ENCODE peak calls at places on chromosomes 7 and 10, in four cellular contexts. One of them, this sample, is unnamed.

GRCh38 chr7:103821105-103821504 is 168.4 kb downstream of the RELN start:
- DNase-seq in IMR-90: no peak
- DNase-seq in breast epithelium: no peak
- DNase-seq in heart left ventricle: no peak
- DNase-seq in this sample: no peak

GRCh38 chr7:80410081-80410480 is 101.8 kb downstream of the GNAT3 start:
- DNase-seq in breast epithelium: no peak
- DNase-seq in IMR-90: peak
- DNase-seq in heart left ventricle: no peak
- DNase-seq in this sample: no peak

GRCh38 chr10:129853236-129853946 is 110.7 kb downstream of the EBF3 start:
- DNase-seq in heart left ventricle: no peak
- DNase-seq in IMR-90: peak
- DNase-seq in breast epithelium: no peak
- DNase-seq in this sample: no peak

GRCh38 chr10:35890061-35890969 is 248.2 kb upstream of the FZD8 start:
- DNase-seq in IMR-90: peak
- DNase-seq in heart left ventricle: no peak
- DNase-seq in breast epithelium: no peak
- DNase-seq in this sample: no peak

GRCh38 chr10:42954776-42955492 is 121.9 kb upstream of the RET start:
- DNase-seq in IMR-90: no peak
- DNase-seq in breast epithelium: peak
- DNase-seq in heart left ventricle: no peak
- DNase-seq in this sample: no peak

GRCh38 chr10:118763202-118763988 is 8.6 kb upstream of the CACUL1 start:
- DNase-seq in heart left ventricle: no peak
- DNase-seq in IMR-90: no peak
- DNase-seq in breast epithelium: no peak
- DNase-seq in this sample: no peak

GRCh38 chr7:128906001-128906765 is 4.3 kb downstream of the KCP start:
- DNase-seq in breast epithelium: no peak
- DNase-seq in heart left ventricle: no peak
- DNase-seq in IMR-90: no peak
- DNase-seq in this sample: no peak

GRCh38 chr10:96960872-96961271 is 128.8 kb downstream of the LCOR start:
- DNase-seq in heart left ventricle: no peak
- DNase-seq in breast epithelium: no peak
- DNase-seq in IMR-90: peak
- DNase-seq in this sample: no peak

GRCh38 chr10:15719899-15720634 is at the start of gene ITGA8:
- DNase-seq in breast epithelium: no peak
- DNase-seq in IMR-90: no peak
- DNase-seq in heart left ventricle: peak
- DNase-seq in this sample: peak

GRCh38 chr7:32533313-32534024 is 38.2 kb downstream of the AVL9 start:
- DNase-seq in breast epithelium: no peak
- DNase-seq in heart left ventricle: no peak
- DNase-seq in IMR-90: peak
- DNase-seq in this sample: no peak

GRCh38 chr10:86357676-86358075 is 8.9 kb downstream of the GRID1 start:
- DNase-seq in heart left ventricle: no peak
- DNase-seq in IMR-90: no peak
- DNase-seq in breast epithelium: no peak
- DNase-seq in this sample: no peak

GRCh38 chr7:151141855-151142685 is 25.4 kb downstream of the GBX1 start:
- DNase-seq in breast epithelium: peak
- DNase-seq in heart left ventricle: no peak
- DNase-seq in IMR-90: no peak
- DNase-seq in this sample: peak

GRCh38 chr7:37824987-37825509 is 23.3 kb upstream of the NME8 start:
- DNase-seq in breast epithelium: no peak
- DNase-seq in IMR-90: no peak
- DNase-seq in heart left ventricle: no peak
- DNase-seq in this sample: no peak

GRCh38 chr7:159092701-159093121 is 52.0 kb downstream of the VIPR2 start:
- DNase-seq in heart left ventricle: no peak
- DNase-seq in IMR-90: no peak
- DNase-seq in breast epithelium: no peak
- DNase-seq in this sample: no peak

GRCh38 chr7:77940647-77941046 is 142.1 kb downstream of the PHTF2 start:
- DNase-seq in IMR-90: peak
- DNase-seq in heart left ventricle: no peak
- DNase-seq in breast epithelium: no peak
- DNase-seq in this sample: no peak

GRCh38 chr7:925601-926000 is 28.9 kb downstream of the ADAP1 start:
- DNase-seq in breast epithelium: no peak
- DNase-seq in IMR-90: no peak
- DNase-seq in heart left ventricle: no peak
- DNase-seq in this sample: peak

GRCh38 chr10:33376976-33377657 is 42.6 kb upstream of the NRP1 start:
- DNase-seq in breast epithelium: no peak
- DNase-seq in IMR-90: peak
- DNase-seq in heart left ventricle: no peak
- DNase-seq in this sample: no peak

GRCh38 chr7:14381306-14381705 is 391.8 kb upstream of the ETV1 start:
- DNase-seq in heart left ventricle: no peak
- DNase-seq in IMR-90: peak
- DNase-seq in breast epithelium: no peak
- DNase-seq in this sample: no peak

GRCh38 chr10:79995979-79996629 is 47.2 kb upstream of the SFTPD start:
- DNase-seq in heart left ventricle: no peak
- DNase-seq in IMR-90: no peak
- DNase-seq in breast epithelium: no peak
- DNase-seq in this sample: no peak

GRCh38 chr10:15433850-15434537 is 62.9 kb upstream of the FAM171A1 start:
- DNase-seq in breast epithelium: no peak
- DNase-seq in IMR-90: peak
- DNase-seq in heart left ventricle: peak
- DNase-seq in this sample: no peak

GRCh38 chr7:46607176-46607575 is 686.1 kb upstream of the IGFBP3 start:
- DNase-seq in IMR-90: no peak
- DNase-seq in heart left ventricle: no peak
- DNase-seq in breast epithelium: no peak
- DNase-seq in this sample: no peak

GRCh38 chr7:139827042-139827441 is 2.0 kb upstream of the TBXAS1 start:
- DNase-seq in IMR-90: no peak
- DNase-seq in heart left ventricle: no peak
- DNase-seq in breast epithelium: no peak
- DNase-seq in this sample: no peak

GRCh38 chr7:103466814-103467213 is 20.8 kb upstream of the SLC26A5 start:
- DNase-seq in breast epithelium: no peak
- DNase-seq in IMR-90: no peak
- DNase-seq in heart left ventricle: no peak
- DNase-seq in this sample: no peak

GRCh38 chr10:50440489-50440888 is 183.3 kb downstream of the SGMS1 start:
- DNase-seq in heart left ventricle: no peak
- DNase-seq in breast epithelium: no peak
- DNase-seq in IMR-90: no peak
- DNase-seq in this sample: no peak

GRCh38 chr10:124037286-124037685 is 56.1 kb downstream of the CHST15 start:
- DNase-seq in IMR-90: no peak
- DNase-seq in breast epithelium: no peak
- DNase-seq in heart left ventricle: no peak
- DNase-seq in this sample: no peak

GRCh38 chr7:100053201-100053600 is 3.6 kb downstream of the ZSCAN21 start:
- DNase-seq in IMR-90: peak
- DNase-seq in breast epithelium: peak
- DNase-seq in heart left ventricle: no peak
- DNase-seq in this sample: no peak

GRCh38 chr10:8404721-8405120 is 350.2 kb downstream of the GATA3 start:
- DNase-seq in breast epithelium: no peak
- DNase-seq in IMR-90: no peak
- DNase-seq in heart left ventricle: no peak
- DNase-seq in this sample: no peak

GRCh38 chr10:80596391-80597257 is 58.9 kb downstream of the SH2D4B start:
- DNase-seq in IMR-90: peak
- DNase-seq in heart left ventricle: no peak
- DNase-seq in breast epithelium: no peak
- DNase-seq in this sample: no peak

GRCh38 chr7:89495704-89496103 is 658.6 kb upstream of the STEAP1 start:
- DNase-seq in heart left ventricle: no peak
- DNase-seq in IMR-90: no peak
- DNase-seq in breast epithelium: no peak
- DNase-seq in this sample: no peak

GRCh38 chr7:94145602-94146001 is 141.4 kb upstream of the BET1 start:
- DNase-seq in heart left ventricle: no peak
- DNase-seq in IMR-90: peak
- DNase-seq in breast epithelium: no peak
- DNase-seq in this sample: no peak

GRCh38 chr7:15561840-15562239 is at the start of gene AGMO:
- DNase-seq in breast epithelium: no peak
- DNase-seq in heart left ventricle: peak
- DNase-seq in IMR-90: no peak
- DNase-seq in this sample: peak

GRCh38 chr7:29345590-29345989 is 151.0 kb downstream of the CHN2 start:
- DNase-seq in breast epithelium: no peak
- DNase-seq in IMR-90: no peak
- DNase-seq in heart left ventricle: peak
- DNase-seq in this sample: peak

GRCh38 chr10:76403876-76404275 is 972.5 kb downstream of the LRMDA start:
- DNase-seq in breast epithelium: no peak
- DNase-seq in IMR-90: peak
- DNase-seq in heart left ventricle: no peak
- DNase-seq in this sample: no peak

GRCh38 chr7:27185708-27186449 is 847 bp upstream of the HOXA11 start:
- DNase-seq in IMR-90: no peak
- DNase-seq in heart left ventricle: no peak
- DNase-seq in breast epithelium: no peak
- DNase-seq in this sample: no peak

GRCh38 chr10:84298077-84298476 is 30.3 kb upstream of the CCSER2 start:
- DNase-seq in breast epithelium: no peak
- DNase-seq in heart left ventricle: no peak
- DNase-seq in IMR-90: no peak
- DNase-seq in this sample: no peak

GRCh38 chr10:91540714-91541113 is 92.2 kb downstream of the PPP1R3C start:
- DNase-seq in breast epithelium: no peak
- DNase-seq in IMR-90: no peak
- DNase-seq in heart left ventricle: no peak
- DNase-seq in this sample: no peak

GRCh38 chr7:74013539-74014272 is 14.3 kb upstream of the ELN start:
- DNase-seq in heart left ventricle: no peak
- DNase-seq in IMR-90: no peak
- DNase-seq in breast epithelium: no peak
- DNase-seq in this sample: peak

GRCh38 chr10:114881916-114882315 is 56.1 kb upstream of the TRUB1 start:
- DNase-seq in heart left ventricle: no peak
- DNase-seq in IMR-90: no peak
- DNase-seq in breast epithelium: no peak
- DNase-seq in this sample: no peak

GRCh38 chr10:114881462-114881861 is 56.5 kb upstream of the TRUB1 start:
- DNase-seq in breast epithelium: no peak
- DNase-seq in heart left ventricle: no peak
- DNase-seq in IMR-90: no peak
- DNase-seq in this sample: peak

GRCh38 chr10:114877301-114877644 is 55.7 kb downstream of the FHIP2A start:
- DNase-seq in heart left ventricle: no peak
- DNase-seq in IMR-90: no peak
- DNase-seq in breast epithelium: no peak
- DNase-seq in this sample: no peak

GRCh38 chr10:114879093-114879492 is 57.5 kb downstream of the FHIP2A start:
- DNase-seq in heart left ventricle: no peak
- DNase-seq in breast epithelium: no peak
- DNase-seq in IMR-90: no peak
- DNase-seq in this sample: no peak

GRCh38 chr10:114879541-114880158 is 58.1 kb downstream of the FHIP2A start:
- DNase-seq in breast epithelium: no peak
- DNase-seq in heart left ventricle: peak
- DNase-seq in IMR-90: peak
- DNase-seq in this sample: no peak
- H3K27ac ChIP-seq in breast epithelium: no peak
- H3K27ac ChIP-seq in heart left ventricle: no peak
- H3K27ac ChIP-seq in IMR-90: no peak
- H3K27ac ChIP-seq in this sample: peak

GRCh38 chr7:71444130-71444529 is 312.2 kb downstream of the GALNT17 start:
- DNase-seq in breast epithelium: no peak
- DNase-seq in IMR-90: no peak
- DNase-seq in heart left ventricle: no peak
- DNase-seq in this sample: no peak

GRCh38 chr7:71443197-71443542 is 311.2 kb downstream of the GALNT17 start:
- DNase-seq in breast epithelium: no peak
- DNase-seq in heart left ventricle: no peak
- DNase-seq in IMR-90: no peak
- DNase-seq in this sample: no peak

GRCh38 chr7:71439316-71439715 is 307.4 kb downstream of the GALNT17 start:
- DNase-seq in breast epithelium: no peak
- DNase-seq in IMR-90: no peak
- DNase-seq in heart left ventricle: no peak
- DNase-seq in this sample: no peak

GRCh38 chr7:71442492-71443196 is 310.7 kb downstream of the GALNT17 start:
- DNase-seq in breast epithelium: no peak
- DNase-seq in heart left ventricle: no peak
- DNase-seq in IMR-90: no peak
- DNase-seq in this sample: no peak
- TF ChIP-seq POLR2A in breast epithelium: no peak
- TF ChIP-seq POLR2A in heart left ventricle: no peak
- TF ChIP-seq POLR2A in IMR-90: no peak
- TF ChIP-seq POLR2A in this sample: no peak

GRCh38 chr7:44103941-44104879 is at the start of gene AEBP1:
- DNase-seq in heart left ventricle: peak
- DNase-seq in IMR-90: no peak
- DNase-seq in breast epithelium: no peak
- DNase-seq in this sample: no peak
- H3K27ac ChIP-seq in heart left ventricle: peak
- H3K27ac ChIP-seq in IMR-90: no peak
- H3K27ac ChIP-seq in breast epithelium: peak
- H3K27ac ChIP-seq in this sample: peak

GRCh38 chr7:24573008-24573553 is at the start of gene PALS2:
- DNase-seq in heart left ventricle: peak
- DNase-seq in IMR-90: peak
- DNase-seq in breast epithelium: peak
- DNase-seq in this sample: peak
- TF ChIP-seq POLR2A in heart left ventricle: no peak
- TF ChIP-seq POLR2A in IMR-90: no peak
- TF ChIP-seq POLR2A in breast epithelium: no peak
- TF ChIP-seq POLR2A in this sample: no peak

DNA sequence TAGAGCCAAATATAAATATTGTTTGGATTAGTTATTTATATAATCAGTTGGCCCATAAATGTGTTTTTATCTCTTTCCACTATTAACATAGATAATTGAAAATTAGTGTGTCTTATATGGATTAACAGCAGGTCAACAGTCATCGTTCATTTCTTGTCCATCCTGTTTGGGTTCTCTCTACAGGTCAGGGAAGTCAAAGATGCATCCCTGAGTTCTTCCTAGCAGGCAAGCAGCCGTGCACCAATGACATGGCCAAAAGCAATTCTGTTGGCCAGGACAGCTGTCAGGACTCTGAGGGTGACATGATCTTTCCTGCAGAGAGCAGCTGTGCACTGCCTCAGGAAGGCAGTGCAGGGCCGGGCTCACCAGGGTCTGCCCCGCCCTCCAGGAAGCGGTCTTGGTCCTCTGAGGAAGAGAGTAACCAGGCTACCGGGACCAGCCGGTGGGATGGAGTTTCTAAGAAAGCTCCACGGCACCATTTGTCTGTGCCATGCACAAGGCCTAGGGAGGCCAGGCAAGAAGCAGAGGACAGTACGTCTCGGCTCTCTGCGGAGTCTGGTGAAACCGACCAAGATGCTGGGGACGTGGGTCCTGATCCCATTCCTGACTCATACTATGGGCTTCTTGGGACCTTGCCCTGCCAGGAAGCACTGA is 15.9 kb downstream of the FBH1 start:
- DNase-seq in heart left ventricle: peak
- DNase-seq in IMR-90: no peak
- DNase-seq in breast epithelium: no peak
- DNase-seq in this sample: no peak
- H3K27ac ChIP-seq in heart left ventricle: peak
- H3K27ac ChIP-seq in IMR-90: no peak
- H3K27ac ChIP-seq in breast epithelium: no peak
- H3K27ac ChIP-seq in this sample: no peak

This sample was measured in uterus.